ENCODE peak calls at places on chromosome 10, in five cellular contexts. E is fibroblast of pulmonary artery, S is fibroblast of lung, Q is fibroblast of villous mesenchyme, D is epithelial cell of esophagus. C is an unnamed sample.

GRCh38 chr10:14439451-14440259 is 108.9 kb upstream of the FRMD4A start:
- DNase-seq in S (peak), E (no peak), D (no peak), Q (peak), C (peak)

GRCh38 chr10:128071417-128071782 is 54.8 kb downstream of the MKI67 start:
- DNase-seq in S (no peak), Q (no peak), D (no peak), E (no peak), C (no peak)

GRCh38 chr10:124975977-124976514 is 34.1 kb downstream of the ZRANB1 start:
- DNase-seq in Q (no peak), S (peak), E (no peak), D (no peak), C (no peak)

GRCh38 chr10:4512557-4513286 is 313.3 kb upstream of the AKR1E2 start:
- DNase-seq in S (peak), D (peak), E (peak), Q (peak), C (peak)

GRCh38 chr10:114770009-114770408 is 51.6 kb upstream of the FHIP2A start:
- DNase-seq in E (no peak), Q (no peak), D (no peak), S (no peak), C (no peak)

GRCh38 chr10:48541144-48541795 is 63.6 kb downstream of the ARHGAP22 start:
- DNase-seq in E (no peak), Q (no peak), D (no peak), S (no peak), C (no peak)

GRCh38 chr10:1328409-1328808 is 272.2 kb downstream of the WDR37 start:
- DNase-seq in S (no peak), E (no peak), D (no peak), Q (no peak), C (no peak)

GRCh38 chr10:73414230-73414981 is 548 bp upstream of the ANXA7 start:
- DNase-seq in D (peak), E (no peak), S (no peak), Q (no peak), C (peak)

GRCh38 chr10:104862-105565 is 30.2 kb upstream of the ZMYND11 start:
- DNase-seq in S (no peak), D (no peak), Q (no peak), E (no peak), C (no peak)

GRCh38 chr10:96924861-96925260 is 92.8 kb downstream of the LCOR start:
- DNase-seq in D (no peak), Q (no peak), S (no peak), E (no peak), C (no peak)

DNA sequence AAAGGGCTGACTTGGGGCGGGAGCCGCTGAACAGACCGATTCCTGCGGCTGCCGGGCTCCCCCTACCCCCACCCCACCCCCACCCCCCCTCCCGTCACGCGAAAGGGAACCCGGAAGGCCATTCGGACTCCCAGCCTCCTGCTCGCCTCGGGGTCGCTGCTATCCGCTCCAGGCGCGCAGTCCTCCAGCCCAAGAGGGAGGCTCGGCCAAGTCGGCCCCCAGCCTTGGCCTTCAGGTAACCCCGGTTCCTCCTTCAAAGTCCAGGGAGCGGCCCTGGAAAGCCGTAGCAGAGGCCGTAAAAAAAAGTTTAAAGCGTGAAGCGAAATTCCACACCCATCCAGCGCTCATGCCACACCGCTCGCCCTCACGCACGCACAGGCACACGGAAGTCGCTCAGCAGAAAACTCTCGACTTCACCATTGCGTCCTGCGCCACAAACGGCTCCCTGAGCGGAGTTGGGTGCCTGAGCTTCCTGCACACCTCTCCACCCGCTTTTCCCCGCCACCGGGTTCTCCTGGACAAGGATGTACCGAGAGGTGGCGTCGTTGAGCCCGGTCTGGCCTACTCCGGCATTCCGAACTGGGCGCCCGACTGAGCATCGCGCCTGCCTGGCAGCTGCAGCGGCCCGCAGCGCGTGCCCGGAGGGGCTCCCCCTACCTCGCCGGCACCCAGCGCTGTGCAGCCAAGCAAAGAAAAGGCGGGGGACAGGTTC is 1.4 kb downstream of the SORCS3 start:
- DNase-seq in D (peak), E (no peak), Q (no peak), S (peak), C (peak)
- TF ChIP-seq CTCF in D (peak), E (no peak), Q (peak), S (peak), C (no peak)

GRCh38 chr10:122658356-122659049 is 41.1 kb downstream of the C10orf120 start:
- DNase-seq in S (no peak), D (no peak), E (no peak), Q (no peak), C (no peak)
- H3K4me3 ChIP-seq in S (no peak), D (no peak), E (no peak), Q (no peak), C (no peak)

GRCh38 chr10:99855479-99856071 is 73.1 kb downstream of the ABCC2 start:
- DNase-seq in D (no peak), S (no peak), Q (no peak), E (no peak), C (no peak)

GRCh38 chr10:99852481-99853213 is 70.2 kb downstream of the ABCC2 start:
- DNase-seq in Q (peak), E (no peak), D (no peak), S (no peak), C (no peak)

GRCh38 chr10:99851825-99852224 is 69.4 kb downstream of the ABCC2 start:
- DNase-seq in S (no peak), E (no peak), Q (no peak), D (peak), C (no peak)

GRCh38 chr10:99853655-99854054 is 71.2 kb downstream of the ABCC2 start:
- DNase-seq in E (no peak), S (no peak), Q (no peak), D (no peak), C (no peak)

GRCh38 chr10:99854860-99855259 is 72.4 kb downstream of the ABCC2 start:
- DNase-seq in S (peak), E (peak), Q (peak), D (peak), C (peak)
- TF ChIP-seq CTCF in S (peak), E (peak), Q (peak), D (peak), C (peak)

DNA sequence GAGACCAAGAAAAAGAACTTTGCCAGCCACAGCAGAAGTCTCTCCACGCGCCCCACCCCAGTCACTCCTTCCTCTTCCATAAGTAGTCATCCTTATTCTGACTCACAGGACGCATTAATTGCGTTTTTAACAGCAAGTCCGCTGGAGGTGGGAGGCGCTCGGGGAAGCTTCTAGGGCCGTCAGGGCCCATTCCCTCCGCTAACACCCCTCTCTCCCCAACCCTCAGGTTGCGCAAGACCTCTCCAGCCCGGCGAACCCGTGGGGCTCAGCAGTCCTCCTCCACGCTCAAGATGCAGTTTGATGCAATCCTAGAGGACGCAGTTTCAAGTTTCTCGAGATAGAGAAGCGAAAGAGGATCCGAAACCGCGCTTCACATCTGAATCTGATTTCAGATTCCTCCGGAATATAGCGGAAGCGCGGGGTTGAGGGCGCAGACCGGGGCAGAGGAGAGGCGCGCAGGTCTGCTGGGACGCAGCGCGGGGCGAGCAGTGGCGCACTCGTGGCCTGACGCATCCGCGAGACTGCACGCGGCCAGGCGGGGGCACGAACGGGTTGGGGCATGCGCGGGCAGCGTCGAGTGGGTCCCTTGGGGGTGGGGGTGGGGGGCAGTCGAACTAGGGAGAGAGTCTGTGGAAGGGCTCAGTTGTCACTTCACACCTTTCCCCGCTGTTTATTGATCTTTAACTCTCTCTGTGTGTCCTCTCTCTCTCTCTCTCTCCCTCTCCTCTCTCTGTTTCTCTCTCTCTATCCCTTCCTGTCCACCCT is 37.8 kb upstream of the PSAP start:
- DNase-seq in D (peak), Q (peak), S (peak), E (peak), C (peak)
- H3K4me3 ChIP-seq in D (peak), Q (peak), S (peak), E (peak), C (peak)

GRCh38 chr10:110409926-110410325 is 87.8 kb upstream of the DUSP5 start:
- DNase-seq in Q (no peak), D (no peak), S (no peak), E (no peak), C (no peak)
- TF ChIP-seq CTCF in Q (no peak), D (no peak), S (no peak), E (no peak), C (no peak)

GRCh38 chr10:17076626-17077025 is 53.0 kb downstream of the CUBN start:
- DNase-seq in Q (peak), D (no peak), S (no peak), E (no peak), C (no peak)
- H3K4me3 ChIP-seq in Q (no peak), D (no peak), S (no peak), E (no peak), C (no peak)

DNA sequence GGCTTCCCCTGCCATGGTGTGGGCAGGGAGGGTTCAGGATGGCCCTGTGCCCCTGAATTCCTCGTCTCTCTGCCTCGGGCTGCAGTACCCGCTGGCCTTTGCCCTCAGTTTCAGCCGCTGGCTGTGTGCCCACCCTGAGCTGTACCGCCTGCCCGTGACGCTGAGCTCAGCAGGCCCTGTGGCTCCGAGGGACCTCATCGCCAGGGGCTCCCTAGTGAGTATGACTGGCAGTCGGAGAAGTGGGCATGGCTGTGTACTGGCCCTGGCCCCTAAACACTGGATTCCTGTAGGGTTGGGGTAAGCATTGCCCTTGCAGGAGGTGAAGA is 59.6 kb downstream of the PALD1 start:
- DNase-seq in E (no peak), D (no peak), S (no peak), Q (no peak), C (no peak)
- TF ChIP-seq CTCF in E (no peak), D (no peak), S (no peak), Q (no peak), C (no peak)

DNA sequence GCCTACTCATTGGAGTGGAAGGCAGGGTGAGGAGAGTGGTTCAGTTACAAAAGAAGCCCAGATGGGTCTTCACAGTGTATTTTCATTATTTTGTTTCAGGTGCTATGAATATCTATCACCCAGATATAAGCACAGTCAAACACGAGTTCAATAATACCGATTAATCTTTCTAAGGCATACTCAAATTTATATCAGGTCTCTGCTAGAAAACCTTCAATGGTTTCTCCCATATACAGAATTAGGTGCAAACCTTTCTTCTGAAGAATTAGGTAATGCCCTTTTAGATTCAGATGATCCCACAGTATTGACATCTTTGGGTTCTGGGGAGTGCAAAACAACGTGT is 14.7 kb upstream of the HPS1 start:
- DNase-seq in Q (no peak), D (no peak), S (no peak), E (no peak), C (no peak)
- H3K4me3 ChIP-seq in Q (no peak), D (no peak), S (no peak), E (no peak), C (no peak)